ENCODE peak calls at places on chromosome 5, in eight cellular contexts. One of them, this sample, is unnamed.

GRCh38 chr5:152046361-152046760 is 121.7 kb upstream of the GLRA1 start:
- DNase-seq in activated effector memory CD4-positive, alpha-beta T cell treated with Interleukin-2 at 50 U/mL for 16 hours: no peak
- DNase-seq in NCI-H2029: no peak
- DNase-seq in pons: no peak
- DNase-seq in A172: no peak
- DNase-seq in SK-MEL-5: no peak
- DNase-seq in RPMI8226: no peak
- DNase-seq in GM12891: no peak
- DNase-seq in this sample: no peak

GRCh38 chr5:138064526-138064925 is 19.3 kb upstream of the WNT8A start:
- DNase-seq in activated effector memory CD4-positive, alpha-beta T cell treated with Interleukin-2 at 50 U/mL for 16 hours: no peak
- DNase-seq in NCI-H2029: no peak
- DNase-seq in pons: no peak
- DNase-seq in A172: no peak
- DNase-seq in SK-MEL-5: no peak
- DNase-seq in RPMI8226: no peak
- DNase-seq in GM12891: no peak
- DNase-seq in this sample: no peak

GRCh38 chr5:35114698-35115097 is 66.9 kb upstream of the AGXT2 start:
- DNase-seq in activated effector memory CD4-positive, alpha-beta T cell treated with Interleukin-2 at 50 U/mL for 16 hours: no peak
- DNase-seq in NCI-H2029: no peak
- DNase-seq in pons: no peak
- DNase-seq in A172: no peak
- DNase-seq in SK-MEL-5: no peak
- DNase-seq in RPMI8226: no peak
- DNase-seq in GM12891: no peak
- DNase-seq in this sample: no peak

GRCh38 chr5:2066373-2066772 is 183.6 kb upstream of the IRX4 start:
- DNase-seq in activated effector memory CD4-positive, alpha-beta T cell treated with Interleukin-2 at 50 U/mL for 16 hours: no peak
- DNase-seq in NCI-H2029: no peak
- DNase-seq in pons: no peak
- DNase-seq in A172: no peak
- DNase-seq in SK-MEL-5: no peak
- DNase-seq in RPMI8226: no peak
- DNase-seq in GM12891: no peak
- DNase-seq in this sample: no peak

GRCh38 chr5:169003721-169004481 is 297.0 kb downstream of the SLIT3 start:
- DNase-seq in activated effector memory CD4-positive, alpha-beta T cell treated with Interleukin-2 at 50 U/mL for 16 hours: no peak
- DNase-seq in NCI-H2029: no peak
- DNase-seq in pons: peak
- DNase-seq in A172: no peak
- DNase-seq in SK-MEL-5: no peak
- DNase-seq in RPMI8226: no peak
- DNase-seq in GM12891: no peak
- DNase-seq in this sample: peak

GRCh38 chr5:148776780-148777179 is 49.6 kb upstream of the ADRB2 start:
- DNase-seq in activated effector memory CD4-positive, alpha-beta T cell treated with Interleukin-2 at 50 U/mL for 16 hours: no peak
- DNase-seq in NCI-H2029: no peak
- DNase-seq in pons: no peak
- DNase-seq in A172: peak
- DNase-seq in SK-MEL-5: no peak
- DNase-seq in RPMI8226: no peak
- DNase-seq in GM12891: no peak
- DNase-seq in this sample: no peak

GRCh38 chr5:54985301-54986268 is at the start of gene ESM1:
- DNase-seq in activated effector memory CD4-positive, alpha-beta T cell treated with Interleukin-2 at 50 U/mL for 16 hours: no peak
- DNase-seq in NCI-H2029: peak
- DNase-seq in pons: no peak
- DNase-seq in A172: peak
- DNase-seq in SK-MEL-5: no peak
- DNase-seq in RPMI8226: no peak
- DNase-seq in GM12891: no peak
- DNase-seq in this sample: no peak

GRCh38 chr5:113474100-113474700 is 14.1 kb downstream of the MCC start:
- DNase-seq in activated effector memory CD4-positive, alpha-beta T cell treated with Interleukin-2 at 50 U/mL for 16 hours: no peak
- DNase-seq in NCI-H2029: no peak
- DNase-seq in pons: no peak
- DNase-seq in A172: no peak
- DNase-seq in SK-MEL-5: no peak
- DNase-seq in RPMI8226: peak
- DNase-seq in GM12891: no peak
- DNase-seq in this sample: no peak

GRCh38 chr5:82748688-82749091 is 328.5 kb downstream of the TMEM167A start:
- DNase-seq in activated effector memory CD4-positive, alpha-beta T cell treated with Interleukin-2 at 50 U/mL for 16 hours: no peak
- DNase-seq in NCI-H2029: no peak
- DNase-seq in pons: peak
- DNase-seq in A172: no peak
- DNase-seq in SK-MEL-5: peak
- DNase-seq in RPMI8226: peak
- DNase-seq in GM12891: no peak
- DNase-seq in this sample: no peak

GRCh38 chr5:115657125-115657882 is 31.5 kb upstream of the TMED7 start:
- DNase-seq in activated effector memory CD4-positive, alpha-beta T cell treated with Interleukin-2 at 50 U/mL for 16 hours: no peak
- DNase-seq in NCI-H2029: no peak
- DNase-seq in pons: no peak
- DNase-seq in A172: no peak
- DNase-seq in SK-MEL-5: no peak
- DNase-seq in RPMI8226: no peak
- DNase-seq in GM12891: no peak
- DNase-seq in this sample: no peak

GRCh38 chr5:173627271-173627670 is 10.8 kb upstream of the BOD1 start:
- DNase-seq in activated effector memory CD4-positive, alpha-beta T cell treated with Interleukin-2 at 50 U/mL for 16 hours: no peak
- DNase-seq in NCI-H2029: no peak
- DNase-seq in pons: no peak
- DNase-seq in A172: no peak
- DNase-seq in SK-MEL-5: no peak
- DNase-seq in RPMI8226: no peak
- DNase-seq in GM12891: no peak
- DNase-seq in this sample: no peak

GRCh38 chr5:138953370-138954256 is 78.5 kb upstream of the LRRTM2 start:
- DNase-seq in activated effector memory CD4-positive, alpha-beta T cell treated with Interleukin-2 at 50 U/mL for 16 hours: no peak
- DNase-seq in NCI-H2029: peak
- DNase-seq in pons: peak
- DNase-seq in A172: peak
- DNase-seq in SK-MEL-5: peak
- DNase-seq in RPMI8226: peak
- DNase-seq in GM12891: peak
- DNase-seq in this sample: peak

GRCh38 chr5:175550055-175550660 is 71.8 kb downstream of the SFXN1 start:
- DNase-seq in activated effector memory CD4-positive, alpha-beta T cell treated with Interleukin-2 at 50 U/mL for 16 hours: no peak
- DNase-seq in NCI-H2029: no peak
- DNase-seq in pons: no peak
- DNase-seq in A172: no peak
- DNase-seq in SK-MEL-5: no peak
- DNase-seq in RPMI8226: no peak
- DNase-seq in GM12891: no peak
- DNase-seq in this sample: no peak

GRCh38 chr5:75156585-75156984 is 80.1 kb downstream of the ANKRD31 start:
- DNase-seq in activated effector memory CD4-positive, alpha-beta T cell treated with Interleukin-2 at 50 U/mL for 16 hours: no peak
- DNase-seq in NCI-H2029: no peak
- DNase-seq in pons: no peak
- DNase-seq in A172: no peak
- DNase-seq in SK-MEL-5: peak
- DNase-seq in RPMI8226: no peak
- DNase-seq in GM12891: no peak
- DNase-seq in this sample: peak

GRCh38 chr5:94674841-94675382 is 56.4 kb downstream of the SLF1 start:
- DNase-seq in activated effector memory CD4-positive, alpha-beta T cell treated with Interleukin-2 at 50 U/mL for 16 hours: no peak
- DNase-seq in NCI-H2029: no peak
- DNase-seq in pons: no peak
- DNase-seq in A172: peak
- DNase-seq in SK-MEL-5: no peak
- DNase-seq in RPMI8226: no peak
- DNase-seq in GM12891: no peak
- DNase-seq in this sample: no peak

GRCh38 chr5:43581398-43581797 is 21.6 kb upstream of the NNT start:
- DNase-seq in activated effector memory CD4-positive, alpha-beta T cell treated with Interleukin-2 at 50 U/mL for 16 hours: no peak
- DNase-seq in NCI-H2029: no peak
- DNase-seq in pons: no peak
- DNase-seq in A172: no peak
- DNase-seq in SK-MEL-5: peak
- DNase-seq in RPMI8226: no peak
- DNase-seq in GM12891: no peak
- DNase-seq in this sample: no peak

GRCh38 chr5:32272746-32273145 is 40.0 kb downstream of the MTMR12 start:
- DNase-seq in activated effector memory CD4-positive, alpha-beta T cell treated with Interleukin-2 at 50 U/mL for 16 hours: no peak
- DNase-seq in NCI-H2029: no peak
- DNase-seq in pons: no peak
- DNase-seq in A172: no peak
- DNase-seq in SK-MEL-5: no peak
- DNase-seq in RPMI8226: no peak
- DNase-seq in GM12891: no peak
- DNase-seq in this sample: peak

GRCh38 chr5:16542275-16542674 is 74.5 kb downstream of the RETREG1 start:
- DNase-seq in activated effector memory CD4-positive, alpha-beta T cell treated with Interleukin-2 at 50 U/mL for 16 hours: no peak
- DNase-seq in NCI-H2029: peak
- DNase-seq in pons: no peak
- DNase-seq in A172: no peak
- DNase-seq in SK-MEL-5: no peak
- DNase-seq in RPMI8226: no peak
- DNase-seq in GM12891: no peak
- DNase-seq in this sample: no peak

GRCh38 chr5:173771058-173771742 is 116.9 kb upstream of the CPEB4 start:
- DNase-seq in activated effector memory CD4-positive, alpha-beta T cell treated with Interleukin-2 at 50 U/mL for 16 hours: no peak
- DNase-seq in NCI-H2029: no peak
- DNase-seq in pons: no peak
- DNase-seq in A172: no peak
- DNase-seq in SK-MEL-5: no peak
- DNase-seq in RPMI8226: no peak
- DNase-seq in GM12891: no peak
- DNase-seq in this sample: no peak

GRCh38 chr5:9549941-9550340 is 4.1 kb upstream of the SEMA5A start:
- DNase-seq in activated effector memory CD4-positive, alpha-beta T cell treated with Interleukin-2 at 50 U/mL for 16 hours: no peak
- DNase-seq in NCI-H2029: no peak
- DNase-seq in pons: no peak
- DNase-seq in A172: no peak
- DNase-seq in SK-MEL-5: no peak
- DNase-seq in RPMI8226: no peak
- DNase-seq in GM12891: no peak
- DNase-seq in this sample: no peak

GRCh38 chr5:116631147-116631546 is 56.5 kb upstream of the SEMA6A start:
- DNase-seq in activated effector memory CD4-positive, alpha-beta T cell treated with Interleukin-2 at 50 U/mL for 16 hours: no peak
- DNase-seq in NCI-H2029: no peak
- DNase-seq in pons: no peak
- DNase-seq in A172: no peak
- DNase-seq in SK-MEL-5: no peak
- DNase-seq in RPMI8226: no peak
- DNase-seq in GM12891: no peak
- DNase-seq in this sample: no peak

GRCh38 chr5:172994405-172994804 is 10.8 kb downstream of the ATP6V0E1 start:
- DNase-seq in activated effector memory CD4-positive, alpha-beta T cell treated with Interleukin-2 at 50 U/mL for 16 hours: no peak
- DNase-seq in NCI-H2029: no peak
- DNase-seq in pons: no peak
- DNase-seq in A172: no peak
- DNase-seq in SK-MEL-5: no peak
- DNase-seq in RPMI8226: no peak
- DNase-seq in GM12891: no peak
- DNase-seq in this sample: no peak

GRCh38 chr5:74061292-74061691 is 435.3 kb downstream of the ARHGEF28 start:
- DNase-seq in activated effector memory CD4-positive, alpha-beta T cell treated with Interleukin-2 at 50 U/mL for 16 hours: no peak
- DNase-seq in NCI-H2029: no peak
- DNase-seq in pons: no peak
- DNase-seq in A172: no peak
- DNase-seq in SK-MEL-5: no peak
- DNase-seq in RPMI8226: no peak
- DNase-seq in GM12891: no peak
- DNase-seq in this sample: no peak

GRCh38 chr5:95670568-95670967 is 12.2 kb downstream of the SPATA9 start:
- DNase-seq in activated effector memory CD4-positive, alpha-beta T cell treated with Interleukin-2 at 50 U/mL for 16 hours: no peak
- DNase-seq in NCI-H2029: no peak
- DNase-seq in pons: no peak
- DNase-seq in A172: no peak
- DNase-seq in SK-MEL-5: no peak
- DNase-seq in RPMI8226: no peak
- DNase-seq in GM12891: no peak
- DNase-seq in this sample: no peak